ENCODE peak calls at places on chromosome 5, in ten cellular contexts. N is NCI-H1092 treated with DMSO at 0.1 percent for 48 hours; O is activated T-cell treated with anti-CD3 and anti-CD28 coated beads for 48 hours; H is heart left ventricle; P is GM23338; L is posterior cingulate gyrus; R is Calu3; B is heart right ventricle; C is activated naive CD4-positive, alpha-beta T cell; Q is GM12891. E is an unnamed sample.

GRCh38 chr5:122919969-122920368 is 74.6 kb downstream of the SNX24 start:
- DNase-seq in N (no peak), O (no peak), H (no peak), P (no peak), L (no peak), R (no peak), B (no peak), C (no peak), Q (no peak), E (no peak)

GRCh38 chr5:174617910-174618309 is 106.5 kb upstream of the MSX2 start:
- DNase-seq in N (no peak), O (no peak), H (no peak), P (no peak), L (no peak), R (peak; percentile 65), B (no peak), C (no peak), Q (no peak), E (no peak)

GRCh38 chr5:153084476-153084875 is 406.0 kb upstream of the GRIA1 start:
- DNase-seq in N (no peak), O (no peak), H (no peak), P (no peak), L (no peak), R (no peak), B (no peak), C (no peak), Q (no peak), E (no peak)

GRCh38 chr5:172800088-172800551 is 29.1 kb upstream of the DUSP1 start:
- DNase-seq in N (no peak), O (no peak), H (peak; percentile 70), P (no peak), L (no peak), R (no peak), B (peak; percentile 53), C (no peak), Q (no peak), E (no peak)

GRCh38 chr5:126015244-126016054 is 407.8 kb upstream of the GRAMD2B start:
- DNase-seq in N (peak; percentile 38), O (no peak), H (no peak), P (no peak), L (no peak), R (no peak), B (no peak), C (no peak), Q (no peak), E (peak; percentile 48)

GRCh38 chr5:150605546-150605945 is 34.9 kb upstream of the SYNPO start:
- DNase-seq in N (no peak), O (no peak), H (peak; percentile 21), P (no peak), L (no peak), R (no peak), B (no peak), C (no peak), Q (no peak), E (no peak)

GRCh38 chr5:150656191-150657132 is 4.6 kb upstream of the MYOZ3 start:
- DNase-seq in N (peak; percentile 38), O (peak; percentile 68), H (peak; percentile 87), P (peak; percentile 83), L (peak; percentile 59), R (peak; percentile 88), B (peak; percentile 87), C (peak; percentile 35), Q (peak; percentile 94), E (no peak)

GRCh38 chr5:157926171-157926671 is 67.3 kb upstream of the CLINT1 start:
- DNase-seq in N (no peak), O (no peak), H (no peak), P (no peak), L (no peak), R (peak; percentile 24), B (no peak), C (no peak), Q (no peak), E (no peak)

GRCh38 chr5:156722358-156722757 is 127.7 kb upstream of the PPP1R2B start:
- DNase-seq in N (no peak), O (no peak), H (no peak), P (no peak), L (no peak), R (no peak), B (no peak), C (no peak), Q (no peak), E (no peak)

GRCh38 chr5:143023447-143024096 is 253.4 kb downstream of the ARHGAP26 start:
- DNase-seq in N (peak; percentile 64), O (peak; percentile 46), H (peak; percentile 89), P (peak; percentile 10), L (peak; percentile 35), R (no peak), B (peak; percentile 66), C (no peak), Q (no peak), E (peak; percentile 51)

GRCh38 chr5:140041492-140042421 is 1.3 kb downstream of the NRG2 start:
- DNase-seq in N (peak; percentile 8), O (no peak), H (peak; percentile 76), P (peak; percentile 53), L (peak; percentile 77), R (peak; percentile 74), B (peak; percentile 57), C (no peak), Q (no peak), E (peak; percentile 45)